ENCODE peak calls at places on chromosomes 16 and 17, in six cellular contexts. F is T-helper 22 cell; T is activated CD8-positive, alpha-beta T cell treated with anti-CD3 and anti-CD28 coated beads, Interleukin-2, amount 10 ng/mL, durations not matched to agents 7 days and 5 days; L is stimulated activated CD4-positive, alpha-beta T cell treated with anti-CD3 and anti-CD28 coated beads, Interleukin-1b, Interleukin-23, amount 100 ng/mL, for 1 hour; Q is activated naive CD8-positive, alpha-beta T cell treated with anti-CD3 and anti-CD28 coated beads, Interleukin-2, amount 50 U/mL, for 24 hours; K is T-cell. Z is an unnamed sample.

GRCh38 chr17:11628374-11628773 is 30.1 kb downstream of the DNAH9 start:
- DNase-seq in Q (no peak), F (no peak), T (no peak), K (no peak), L (no peak), Z (no peak)

GRCh38 chr16:77637939-77638338 is 84.4 kb upstream of the NUDT7 start:
- DNase-seq in L (no peak), T (no peak), Q (no peak), F (no peak), K (no peak), Z (no peak)

GRCh38 chr17:4859816-4860625 is 26.9 kb downstream of the MINK1 start:
- DNase-seq in F (no peak), K (no peak), L (no peak), T (no peak), Q (no peak), Z (no peak)

GRCh38 chr17:75078097-75079022 is 9.4 kb upstream of the SLC16A5 start:
- DNase-seq in K (no peak), T (no peak), Q (no peak), F (no peak), L (no peak), Z (no peak)

GRCh38 chr17:2435181-2435741 is 34.4 kb upstream of the MNT start:
- DNase-seq in L (no peak), F (no peak), T (no peak), Q (no peak), K (no peak), Z (no peak)

GRCh38 chr16:81705261-81705660 is 73.8 kb upstream of the PLCG2 start:
- DNase-seq in T (no peak), F (no peak), L (no peak), Q (no peak), K (no peak), Z (no peak)

GRCh38 chr17:49230636-49231562 is at the start of gene PHOSPHO1:
- DNase-seq in T (peak), F (peak), Q (peak), K (peak), L (peak), Z (peak)

GRCh38 chr17:67549787-67550186 is 167.9 kb upstream of the NOL11 start:
- DNase-seq in K (no peak), L (no peak), Q (no peak), T (no peak), F (no peak), Z (no peak)

GRCh38 chr16:27174007-27174406 is 29.3 kb upstream of the KDM8 start:
- DNase-seq in Q (peak), K (peak), F (peak), T (peak), L (no peak), Z (no peak)

GRCh38 chr17:20206591-20206990 is 197.4 kb downstream of the SPECC1 start:
- DNase-seq in L (no peak), K (no peak), F (no peak), Q (no peak), T (no peak), Z (no peak)

GRCh38 chr17:41500131-41500911 is 5.1 kb downstream of the KRT13 start:
- DNase-seq in K (no peak), Q (no peak), T (no peak), L (no peak), F (no peak), Z (peak)

GRCh38 chr17:57739402-57740224 is 5.5 kb downstream of the CCDC182 start:
- DNase-seq in F (no peak), T (peak), L (no peak), K (no peak), Q (no peak), Z (peak)

GRCh38 chr17:66712453-66712852 is 122.5 kb upstream of the CACNG5 start:
- DNase-seq in Q (no peak), L (no peak), K (no peak), F (no peak), T (no peak), Z (no peak)

GRCh38 chr16:17776888-17777287 is 306.1 kb upstream of the XYLT1 start:
- DNase-seq in K (no peak), Q (no peak), F (no peak), T (no peak), L (no peak), Z (no peak)

GRCh38 chr17:38789185-38789584 is 10.2 kb downstream of the PIP4K2B start:
- DNase-seq in F (no peak), T (no peak), L (no peak), K (no peak), Q (no peak), Z (no peak)

GRCh38 chr17:42413464-42414040 is 9.5 kb downstream of the CAVIN1 start:
- DNase-seq in Q (no peak), T (no peak), F (no peak), L (no peak), K (no peak), Z (no peak)

GRCh38 chr16:72844225-72844920 is 203.6 kb downstream of the ZFHX3 start:
- DNase-seq in F (no peak), K (no peak), T (peak), L (no peak), Q (no peak), Z (no peak)

GRCh38 chr17:37410357-37410756 is 3.7 kb downstream of the TADA2A start:
- DNase-seq in F (no peak), Q (no peak), T (no peak), K (no peak), L (no peak), Z (no peak)

GRCh38 chr17:64074704-64075484 is 54.5 kb upstream of the ICAM2 start:
- DNase-seq in T (no peak), Q (no peak), K (no peak), L (no peak), F (no peak), Z (no peak)

GRCh38 chr16:74635303-74635702 is 28.4 kb upstream of the GLG1 start:
- DNase-seq in K (no peak), Q (no peak), T (no peak), F (no peak), L (no peak), Z (no peak)

GRCh38 chr17:410674-411401 is 58.2 kb upstream of the RPH3AL start:
- DNase-seq in Q (peak), T (peak), L (no peak), K (peak), F (peak), Z (peak)

GRCh38 chr17:67160791-67161190 is 84.2 kb downstream of the HELZ start:
- DNase-seq in L (no peak), Q (no peak), K (no peak), F (no peak), T (no peak), Z (no peak)

GRCh38 chr17:61504697-61505096 is 52.5 kb downstream of the TBX4 start:
- DNase-seq in T (no peak), L (no peak), K (no peak), F (no peak), Q (no peak), Z (no peak)

GRCh38 chr16:58494981-58495860 is 4.7 kb upstream of the NDRG4 start:
- DNase-seq in Q (peak), K (peak), F (peak), L (no peak), T (peak), Z (peak)

Z was measured in K562.